ENCODE peak calls at places on chromosome 22, in nine cellular contexts. I, G, F, Z, R, E, P, O and L are unnamed samples.
A peak's percentile ranks its signal among the peaks of the same experiment; 100 is the strongest.

GRCh38 chr22:33917744-33918406 is 2.4 kb downstream of the LARGE1 start:
- DNase-seq in I (no peak), G (no peak), F (no peak), Z (no peak), R (no peak), E (peak; percentile 48), P (no peak), O (no peak), L (no peak)

GRCh38 chr22:24285245-24285644 is 14.6 kb downstream of the SPECC1L start:
- DNase-seq in I (no peak), G (no peak), F (no peak), Z (no peak), R (no peak), E (no peak), P (peak; percentile 16), O (no peak), L (no peak)

GRCh38 chr22:27317156-27317555 is 484.4 kb downstream of the MN1 start:
- DNase-seq in I (no peak), G (no peak), F (no peak), Z (no peak), R (no peak), E (peak; percentile 50), P (no peak), O (no peak), L (no peak)

GRCh38 chr22:50209893-50210292 is 9.1 kb downstream of the SELENOO start:
- DNase-seq in I (peak; percentile 74), G (peak; percentile 83), F (peak; percentile 76), Z (peak; percentile 57), R (no peak), E (no peak), P (peak; percentile 66), O (no peak), L (no peak)

GRCh38 chr22:39292002-39292401 is 27.4 kb downstream of the RPL3 start:
- DNase-seq in I (no peak), G (no peak), F (no peak), Z (no peak), R (no peak), E (no peak), P (no peak), O (no peak), L (peak; percentile 95)

GRCh38 chr22:35440129-35440528 is 40.2 kb downstream of the MCM5 start:
- DNase-seq in I (no peak), G (no peak), F (no peak), Z (no peak), R (no peak), E (no peak), P (no peak), O (no peak), L (no peak)

GRCh38 chr22:41939981-41940852 is 6.7 kb downstream of the CENPM start:
- DNase-seq in I (peak; percentile 94), G (no peak), F (peak; percentile 96), Z (peak; percentile 75), R (no peak), E (no peak), P (no peak), O (peak; percentile 74), L (peak; percentile 80)

GRCh38 chr22:38097058-38097457 is 13.1 kb upstream of the SLC16A8 start:
- DNase-seq in I (no peak), G (no peak), F (no peak), Z (no peak), R (no peak), E (peak; percentile 62), P (no peak), O (no peak), L (no peak)

GRCh38 chr22:43014062-43014875 is 680 bp downstream of the PACSIN2 start:
- DNase-seq in I (peak; percentile 18), G (peak; percentile 66), F (peak; percentile 27), Z (peak; percentile 29), R (no peak), E (peak; percentile 56), P (peak; percentile 56), O (no peak), L (peak; percentile 32)

GRCh38 chr22:40791241-40791640 is 27.9 kb downstream of the SLC25A17 start:
- DNase-seq in I (no peak), G (no peak), F (no peak), Z (no peak), R (no peak), E (no peak), P (peak; percentile 68), O (no peak), L (no peak)

GRCh38 chr22:39959640-39960447 is at the start of gene TMA7B:
- DNase-seq in I (peak; percentile 35), G (no peak), F (peak; percentile 34), Z (no peak), R (no peak), E (peak; percentile 74), P (peak; percentile 76), O (no peak), L (no peak)

GRCh38 chr22:20238567-20239062 is 29.5 kb downstream of the RTN4R start:
- DNase-seq in I (peak; percentile 29), G (peak; percentile 58), F (peak; percentile 48), Z (peak; percentile 33), R (peak; percentile 68), E (peak; percentile 92), P (peak; percentile 36), O (no peak), L (no peak)

GRCh38 chr22:46574993-46575914 is 37.8 kb upstream of the CELSR1 start:
- DNase-seq in I (no peak), G (no peak), F (no peak), Z (no peak), R (no peak), E (peak; percentile 61), P (no peak), O (no peak), L (peak; percentile 72)

GRCh38 chr22:39567135-39567946 is 3.2 kb upstream of the CACNA1I start:
- DNase-seq in I (peak; percentile 51), G (no peak), F (peak; percentile 37), Z (no peak), R (no peak), E (no peak), P (no peak), O (no peak), L (no peak)

GRCh38 chr22:41201146-41201545 is 4.0 kb upstream of the L3MBTL2 start:
- DNase-seq in I (no peak), G (no peak), F (no peak), Z (peak; percentile 49), R (no peak), E (no peak), P (no peak), O (no peak), L (no peak)

GRCh38 chr22:25193130-25193529 is 6.5 kb upstream of the CRYBB3 start:
- DNase-seq in I (no peak), G (no peak), F (no peak), Z (no peak), R (no peak), E (no peak), P (no peak), O (no peak), L (no peak)